ENCODE peak calls at places on chromosomes 5 and 9, in nine cellular contexts. I, U, N, Q, X, C, S, B and V are unnamed samples.

GRCh38 chr9:8365029-8365428 is 565.5 kb upstream of the DMAC1 start:
- DNase-seq in I (peak; percentile 54), U (no peak), N (no peak), Q (peak; percentile 83), X (no peak), C (no peak), S (no peak), B (peak; percentile 54), V (no peak)

GRCh38 chr9:86353591-86354047 is 591 bp downstream of the TUT7 start:
- DNase-seq in I (peak; percentile 39), U (no peak), N (no peak), Q (no peak), X (no peak), C (no peak), S (no peak), B (no peak), V (peak; percentile 55)

GRCh38 chr5:33346534-33346933 is 94.2 kb upstream of the TARS1 start:
- DNase-seq in I (no peak), U (no peak), N (no peak), Q (no peak), X (no peak), C (no peak), S (no peak), B (no peak), V (no peak)

GRCh38 chr5:142803428-142804111 is 33.4 kb downstream of the ARHGAP26 start:
- DNase-seq in I (no peak), U (no peak), N (no peak), Q (no peak), X (peak; percentile 71), C (no peak), S (no peak), B (peak; percentile 69), V (no peak)

GRCh38 chr9:14517154-14517906 is 175.9 kb downstream of the ZDHHC21 start:
- DNase-seq in I (no peak), U (no peak), N (no peak), Q (no peak), X (no peak), C (no peak), S (no peak), B (no peak), V (no peak)

GRCh38 chr5:74074111-74074510 is 448.1 kb downstream of the ARHGEF28 start:
- DNase-seq in I (no peak), U (no peak), N (no peak), Q (no peak), X (no peak), C (no peak), S (no peak), B (no peak), V (no peak)

GRCh38 chr9:109652971-109653370 is 127.0 kb upstream of the PALM2AKAP2 start:
- DNase-seq in I (peak; percentile 52), U (no peak), N (peak; percentile 62), Q (peak; percentile 28), X (no peak), C (no peak), S (no peak), B (peak; percentile 27), V (peak; percentile 80)

GRCh38 chr5:79795764-79796398 is 106.2 kb downstream of the CMYA5 start:
- DNase-seq in I (peak; percentile 38), U (no peak), N (no peak), Q (peak; percentile 26), X (peak; percentile 61), C (no peak), S (no peak), B (peak; percentile 18), V (peak; percentile 23)

GRCh38 chr9:129140397-129141065 is 29.3 kb downstream of the PTPA start:
- DNase-seq in I (peak; percentile 39), U (no peak), N (peak; percentile 36), Q (peak; percentile 37), X (peak; percentile 59), C (peak; percentile 30), S (no peak), B (peak; percentile 58), V (peak; percentile 78)